ENCODE peak calls at places on chromosomes 1 and 21, in nine cellular contexts. O, B, Z, D, R, H, T, Y and J are unnamed samples.
A peak's percentile ranks its signal among the peaks of the same experiment; 100 is the strongest.

GRCh38 chr21:35202431-35202830 is 153.3 kb upstream of the RUNX1 start:
- DNase-seq in O (no peak), B (no peak), Z (peak; percentile 62), D (no peak), R (no peak), H (no peak), T (no peak), Y (no peak), J (no peak)

GRCh38 chr1:246923482-246923881 is 8.3 kb downstream of the AHCTF1 start:
- DNase-seq in O (no peak), B (no peak), Z (no peak), D (no peak), R (no peak), H (no peak), T (no peak), Y (no peak), J (no peak)

GRCh38 chr1:235783148-235783776 is 83.4 kb downstream of the LYST start:
- DNase-seq in O (no peak), B (no peak), Z (peak; percentile 57), D (peak; percentile 23), R (no peak), H (no peak), T (no peak), Y (no peak), J (no peak)

GRCh38 chr1:8988618-8988967 is 37.6 kb downstream of the SLC2A7 start:
- DNase-seq in O (no peak), B (no peak), Z (no peak), D (no peak), R (no peak), H (no peak), T (no peak), Y (no peak), J (no peak)

GRCh38 chr1:201216395-201217085 is 25.9 kb downstream of the IGFN1 start:
- DNase-seq in O (no peak), B (no peak), Z (no peak), D (no peak), R (peak; percentile 74), H (no peak), T (no peak), Y (peak; percentile 30), J (no peak)

GRCh38 chr1:72557446-72558049 is 275.2 kb upstream of the NEGR1 start:
- DNase-seq in O (peak; percentile 49), B (no peak), Z (no peak), D (no peak), R (no peak), H (no peak), T (no peak), Y (no peak), J (no peak)

GRCh38 chr1:100860397-100860991 is 34.1 kb downstream of the EXTL2 start:
- DNase-seq in O (no peak), B (no peak), Z (peak; percentile 33), D (no peak), R (no peak), H (no peak), T (no peak), Y (no peak), J (no peak)

GRCh38 chr1:113980120-113980519 is 846 bp downstream of the OLFML3 start:
- DNase-seq in O (no peak), B (no peak), Z (peak; percentile 69), D (no peak), R (no peak), H (no peak), T (no peak), Y (peak; percentile 82), J (no peak)

GRCh38 chr1:75174031-75174760 is 40.0 kb downstream of the LHX8 start:
- DNase-seq in O (no peak), B (no peak), Z (no peak), D (no peak), R (no peak), H (no peak), T (no peak), Y (no peak), J (no peak)

GRCh38 chr1:1616045-1616821 is 933 bp downstream of the MIB2 start:
- DNase-seq in O (peak; percentile 27), B (no peak), Z (peak; percentile 48), D (no peak), R (no peak), H (peak; percentile 69), T (peak; percentile 42), Y (no peak), J (no peak)

GRCh38 chr1:38005195-38006007 is at the start of gene FHL3:
- DNase-seq in O (peak; percentile 89), B (peak; percentile 43), Z (peak; percentile 45), D (no peak), R (no peak), H (peak; percentile 64), T (peak; percentile 60), Y (peak; percentile 60), J (no peak)

GRCh38 chr1:15038232-15039016 is 115.1 kb upstream of the TMEM51 start:
- DNase-seq in O (peak; percentile 53), B (no peak), Z (no peak), D (no peak), R (no peak), H (peak; percentile 28), T (no peak), Y (no peak), J (no peak)

GRCh38 chr1:221470000-221470698 is 271.7 kb downstream of the DUSP10 start:
- DNase-seq in O (no peak), B (no peak), Z (no peak), D (no peak), R (no peak), H (no peak), T (no peak), Y (no peak), J (no peak)

GRCh38 chr1:24364975-24365678 is 46.0 kb downstream of the GRHL3 start:
- DNase-seq in O (no peak), B (no peak), Z (peak; percentile 79), D (peak; percentile 95), R (no peak), H (peak; percentile 30), T (no peak), Y (no peak), J (no peak)

GRCh38 chr21:32371913-32372314 is 20.9 kb downstream of the URB1 start:
- DNase-seq in O (no peak), B (no peak), Z (peak; percentile 89), D (peak; percentile 57), R (no peak), H (peak; percentile 74), T (no peak), Y (no peak), J (no peak)

GRCh38 chr1:59673575-59674467 is 140.9 kb upstream of the HOOK1 start:
- DNase-seq in O (peak; percentile 37), B (no peak), Z (no peak), D (peak; percentile 92), R (no peak), H (no peak), T (peak; percentile 86), Y (peak; percentile 58), J (no peak)

GRCh38 chr1:201456499-201457309 is 12.3 kb downstream of the PHLDA3 start:
- DNase-seq in O (peak; percentile 31), B (no peak), Z (peak; percentile 95), D (peak; percentile 54), R (no peak), H (peak; percentile 82), T (peak; percentile 80), Y (no peak), J (peak; percentile 98)

DNA sequence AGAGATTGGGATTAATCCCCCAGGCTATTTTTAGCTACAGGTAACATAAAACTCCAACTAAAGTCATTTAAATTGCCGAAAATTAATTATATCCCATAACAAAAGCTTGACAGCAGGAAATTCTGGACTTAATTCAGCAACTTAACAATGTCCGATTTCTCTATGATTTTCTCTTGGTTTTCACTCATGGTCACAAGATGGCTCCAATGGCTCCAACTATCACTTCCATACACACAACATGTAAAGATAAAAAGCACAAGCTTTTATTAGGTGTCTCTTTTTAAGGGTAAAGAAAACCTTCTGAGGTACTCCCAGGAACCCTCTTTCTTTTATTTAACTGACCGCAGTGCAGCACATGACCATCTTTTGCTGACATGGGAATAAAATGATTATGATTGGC is 363.5 kb upstream of the PTBP2 start:
- DNase-seq in O (no peak), B (no peak), Z (no peak), D (no peak), R (no peak), H (no peak), T (no peak), Y (no peak), J (no peak)
- TF ChIP-seq CTCF in O (no peak), B (no peak), Z (no peak), D (no peak), R (no peak), H (no peak), T (no peak), Y (no peak), J (no peak)

GRCh38 chr1:223077434-223077833 is 65.6 kb downstream of the TLR5 start:
- DNase-seq in O (peak; percentile 64), B (no peak), Z (no peak), D (no peak), R (no peak), H (peak; percentile 38), T (no peak), Y (no peak), J (no peak)
- TF ChIP-seq CTCF in O (peak; percentile 42), B (no peak), Z (no peak), D (no peak), R (no peak), H (no peak), T (no peak), Y (no peak), J (no peak)

DNA sequence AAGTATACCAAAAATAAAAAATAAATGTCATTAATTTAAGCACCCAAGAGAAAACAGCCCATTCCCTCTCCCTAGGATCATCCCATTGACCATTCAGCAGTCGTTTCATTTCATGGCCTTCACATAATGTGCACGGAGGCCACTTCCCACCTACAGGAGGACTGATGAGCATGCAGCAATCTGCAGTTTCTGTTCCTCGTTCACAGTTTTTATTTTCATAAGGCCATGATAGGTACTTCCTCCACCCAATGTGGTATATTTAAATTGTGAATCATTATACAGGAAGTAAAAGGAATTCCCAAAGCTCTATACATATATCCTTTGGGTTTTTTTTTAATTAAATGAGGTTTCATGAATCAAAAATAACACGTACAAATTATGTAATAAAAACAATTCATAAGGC is 27.7 kb upstream of the SLC44A3 start:
- DNase-seq in O (no peak), B (no peak), Z (peak; percentile 59), D (no peak), R (no peak), H (peak; percentile 33), T (no peak), Y (no peak), J (no peak)
- TF ChIP-seq CTCF in O (peak; percentile 36), B (no peak), Z (peak; percentile 39), D (no peak), R (peak; percentile 40), H (peak; percentile 36), T (no peak), Y (no peak), J (no peak)

DNA sequence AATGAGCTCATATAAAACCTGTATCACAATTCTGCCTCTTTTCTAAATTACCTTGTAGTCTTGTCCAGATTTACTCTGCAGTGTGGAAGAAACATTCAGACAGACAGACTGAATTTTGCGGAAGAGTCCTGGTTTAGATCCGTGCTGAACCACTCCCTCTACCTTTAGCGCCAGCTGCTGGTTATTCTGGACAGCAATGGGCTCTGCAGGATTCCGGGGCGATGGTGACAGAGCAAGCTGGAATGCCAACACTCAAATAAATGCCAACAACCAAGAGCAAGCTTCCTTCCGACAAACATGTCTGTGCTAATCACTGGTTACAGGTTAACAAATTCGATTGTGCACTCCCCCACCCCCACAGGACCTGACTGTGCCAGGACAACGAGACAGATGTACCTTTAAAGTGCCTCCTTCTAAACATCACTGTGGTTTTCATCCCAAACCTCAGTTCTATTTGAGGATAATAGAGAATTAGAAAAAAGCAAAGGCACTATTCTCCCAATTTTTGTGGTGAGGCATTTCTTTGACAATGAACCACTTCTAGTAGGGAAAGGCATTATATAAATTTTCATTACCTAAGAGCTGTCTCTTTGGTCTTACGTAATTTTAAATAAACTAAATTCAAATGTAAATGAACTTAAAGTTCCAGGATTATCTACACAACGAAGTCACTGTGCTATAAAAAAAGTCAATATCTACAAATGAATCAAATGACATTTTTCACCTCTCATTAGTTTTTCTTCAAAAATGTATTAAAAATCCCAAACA is 90.4 kb downstream of the INTS7 start:
- DNase-seq in O (peak; percentile 59), B (no peak), Z (peak; percentile 32), D (peak; percentile 95), R (no peak), H (peak; percentile 73), T (no peak), Y (no peak), J (no peak)
- TF ChIP-seq CTCF in O (peak; percentile 66), B (peak; percentile 53), Z (peak; percentile 53), D (peak; percentile 95), R (peak; percentile 39), H (peak; percentile 56), T (peak; percentile 7), Y (no peak), J (no peak)